ENCODE peak calls at places on chromosomes 11 and 22, in eight cellular contexts. One of them, this sample, is unnamed.

GRCh38 chr22:46051646-46052045 is 74.7 kb upstream of the WNT7B start:
- DNase-seq in cardiac muscle cell: no peak
- DNase-seq in stimulated activated CD4-positive, alpha-beta T cell treated with anti-CD3 and anti-CD28 coated beads, Interleukin-2, amount 100 ng/mL, for 48 hours: no peak
- DNase-seq in neural progenitor cell: no peak
- DNase-seq in brain pericyte: no peak
- DNase-seq in CD8-positive, alpha-beta memory T cell: no peak
- DNase-seq in T-helper 2 cell: no peak
- DNase-seq in NCI-H2107: no peak
- DNase-seq in this sample: no peak

GRCh38 chr11:59957094-59957493 is 6.7 kb upstream of the OOSP4A start:
- DNase-seq in NCI-H2107: no peak
- DNase-seq in stimulated activated CD4-positive, alpha-beta T cell treated with anti-CD3 and anti-CD28 coated beads, Interleukin-2, amount 100 ng/mL, for 48 hours: no peak
- DNase-seq in brain pericyte: no peak
- DNase-seq in neural progenitor cell: no peak
- DNase-seq in CD8-positive, alpha-beta memory T cell: no peak
- DNase-seq in cardiac muscle cell: no peak
- DNase-seq in T-helper 2 cell: no peak
- DNase-seq in this sample: no peak

GRCh38 chr22:33866521-33866920 is 53.8 kb downstream of the LARGE1 start:
- DNase-seq in T-helper 2 cell: no peak
- DNase-seq in brain pericyte: no peak
- DNase-seq in neural progenitor cell: no peak
- DNase-seq in CD8-positive, alpha-beta memory T cell: no peak
- DNase-seq in NCI-H2107: no peak
- DNase-seq in stimulated activated CD4-positive, alpha-beta T cell treated with anti-CD3 and anti-CD28 coated beads, Interleukin-2, amount 100 ng/mL, for 48 hours: no peak
- DNase-seq in cardiac muscle cell: no peak
- DNase-seq in this sample: no peak

GRCh38 chr22:30340911-30341685 is 14.4 kb upstream of the TBC1D10A start:
- DNase-seq in brain pericyte: no peak
- DNase-seq in stimulated activated CD4-positive, alpha-beta T cell treated with anti-CD3 and anti-CD28 coated beads, Interleukin-2, amount 100 ng/mL, for 48 hours: no peak
- DNase-seq in T-helper 2 cell: no peak
- DNase-seq in NCI-H2107: no peak
- DNase-seq in neural progenitor cell: no peak
- DNase-seq in CD8-positive, alpha-beta memory T cell: no peak
- DNase-seq in cardiac muscle cell: no peak
- DNase-seq in this sample: no peak

GRCh38 chr11:123696183-123696582 is 41.8 kb upstream of the SCN3B start:
- DNase-seq in brain pericyte: no peak
- DNase-seq in neural progenitor cell: no peak
- DNase-seq in CD8-positive, alpha-beta memory T cell: no peak
- DNase-seq in T-helper 2 cell: no peak
- DNase-seq in stimulated activated CD4-positive, alpha-beta T cell treated with anti-CD3 and anti-CD28 coated beads, Interleukin-2, amount 100 ng/mL, for 48 hours: no peak
- DNase-seq in cardiac muscle cell: no peak
- DNase-seq in NCI-H2107: no peak
- DNase-seq in this sample: no peak

GRCh38 chr11:46826310-46827044 is 19.6 kb downstream of the CKAP5 start:
- DNase-seq in NCI-H2107: peak
- DNase-seq in CD8-positive, alpha-beta memory T cell: peak
- DNase-seq in stimulated activated CD4-positive, alpha-beta T cell treated with anti-CD3 and anti-CD28 coated beads, Interleukin-2, amount 100 ng/mL, for 48 hours: peak
- DNase-seq in T-helper 2 cell: peak
- DNase-seq in brain pericyte: peak
- DNase-seq in neural progenitor cell: peak
- DNase-seq in cardiac muscle cell: peak
- DNase-seq in this sample: no peak

GRCh38 chr11:61883947-61884346 is 7.4 kb downstream of the FADS3 start:
- DNase-seq in CD8-positive, alpha-beta memory T cell: no peak
- DNase-seq in NCI-H2107: no peak
- DNase-seq in neural progenitor cell: no peak
- DNase-seq in cardiac muscle cell: no peak
- DNase-seq in stimulated activated CD4-positive, alpha-beta T cell treated with anti-CD3 and anti-CD28 coated beads, Interleukin-2, amount 100 ng/mL, for 48 hours: no peak
- DNase-seq in T-helper 2 cell: no peak
- DNase-seq in brain pericyte: no peak
- DNase-seq in this sample: no peak

GRCh38 chr11:5807580-5807979 is 1.1 kb upstream of the OR52N2 start:
- DNase-seq in T-helper 2 cell: no peak
- DNase-seq in cardiac muscle cell: no peak
- DNase-seq in stimulated activated CD4-positive, alpha-beta T cell treated with anti-CD3 and anti-CD28 coated beads, Interleukin-2, amount 100 ng/mL, for 48 hours: no peak
- DNase-seq in brain pericyte: no peak
- DNase-seq in CD8-positive, alpha-beta memory T cell: no peak
- DNase-seq in NCI-H2107: no peak
- DNase-seq in neural progenitor cell: peak
- DNase-seq in this sample: no peak

GRCh38 chr11:125295922-125296321 is 131.4 kb downstream of the PKNOX2 start:
- DNase-seq in NCI-H2107: no peak
- DNase-seq in brain pericyte: no peak
- DNase-seq in stimulated activated CD4-positive, alpha-beta T cell treated with anti-CD3 and anti-CD28 coated beads, Interleukin-2, amount 100 ng/mL, for 48 hours: no peak
- DNase-seq in cardiac muscle cell: peak
- DNase-seq in neural progenitor cell: no peak
- DNase-seq in T-helper 2 cell: no peak
- DNase-seq in CD8-positive, alpha-beta memory T cell: no peak
- DNase-seq in this sample: no peak

GRCh38 chr11:95531116-95531515 is 258.5 kb downstream of the FAM76B start:
- DNase-seq in CD8-positive, alpha-beta memory T cell: no peak
- DNase-seq in T-helper 2 cell: no peak
- DNase-seq in stimulated activated CD4-positive, alpha-beta T cell treated with anti-CD3 and anti-CD28 coated beads, Interleukin-2, amount 100 ng/mL, for 48 hours: no peak
- DNase-seq in cardiac muscle cell: peak
- DNase-seq in NCI-H2107: no peak
- DNase-seq in neural progenitor cell: no peak
- DNase-seq in brain pericyte: no peak
- DNase-seq in this sample: no peak

GRCh38 chr11:60970369-60970774 is 1.1 kb upstream of the CD6 start:
- DNase-seq in T-helper 2 cell: peak
- DNase-seq in stimulated activated CD4-positive, alpha-beta T cell treated with anti-CD3 and anti-CD28 coated beads, Interleukin-2, amount 100 ng/mL, for 48 hours: peak
- DNase-seq in CD8-positive, alpha-beta memory T cell: peak
- DNase-seq in NCI-H2107: peak
- DNase-seq in brain pericyte: no peak
- DNase-seq in neural progenitor cell: peak
- DNase-seq in cardiac muscle cell: peak
- DNase-seq in this sample: no peak

GRCh38 chr11:131692151-131692550 is 321.7 kb downstream of the NTM start:
- DNase-seq in neural progenitor cell: no peak
- DNase-seq in CD8-positive, alpha-beta memory T cell: no peak
- DNase-seq in brain pericyte: no peak
- DNase-seq in T-helper 2 cell: no peak
- DNase-seq in NCI-H2107: no peak
- DNase-seq in cardiac muscle cell: no peak
- DNase-seq in stimulated activated CD4-positive, alpha-beta T cell treated with anti-CD3 and anti-CD28 coated beads, Interleukin-2, amount 100 ng/mL, for 48 hours: no peak
- DNase-seq in this sample: no peak

GRCh38 chr11:12845739-12846358 is 163.3 kb upstream of the RASSF10 start:
- DNase-seq in T-helper 2 cell: no peak
- DNase-seq in neural progenitor cell: peak
- DNase-seq in CD8-positive, alpha-beta memory T cell: no peak
- DNase-seq in stimulated activated CD4-positive, alpha-beta T cell treated with anti-CD3 and anti-CD28 coated beads, Interleukin-2, amount 100 ng/mL, for 48 hours: no peak
- DNase-seq in cardiac muscle cell: no peak
- DNase-seq in NCI-H2107: peak
- DNase-seq in brain pericyte: peak
- DNase-seq in this sample: no peak

GRCh38 chr11:17277024-17277584 is 565 bp downstream of the NUCB2 start:
- DNase-seq in NCI-H2107: peak
- DNase-seq in cardiac muscle cell: peak
- DNase-seq in brain pericyte: peak
- DNase-seq in stimulated activated CD4-positive, alpha-beta T cell treated with anti-CD3 and anti-CD28 coated beads, Interleukin-2, amount 100 ng/mL, for 48 hours: peak
- DNase-seq in neural progenitor cell: no peak
- DNase-seq in CD8-positive, alpha-beta memory T cell: no peak
- DNase-seq in T-helper 2 cell: no peak
- DNase-seq in this sample: no peak

GRCh38 chr22:32661296-32661695 is 140.2 kb upstream of the TIMP3 start:
- DNase-seq in T-helper 2 cell: no peak
- DNase-seq in brain pericyte: no peak
- DNase-seq in NCI-H2107: no peak
- DNase-seq in CD8-positive, alpha-beta memory T cell: no peak
- DNase-seq in stimulated activated CD4-positive, alpha-beta T cell treated with anti-CD3 and anti-CD28 coated beads, Interleukin-2, amount 100 ng/mL, for 48 hours: no peak
- DNase-seq in neural progenitor cell: no peak
- DNase-seq in cardiac muscle cell: peak
- DNase-seq in this sample: no peak

GRCh38 chr11:117942255-117942654 is 13.1 kb upstream of the TMPRSS13 start:
- DNase-seq in cardiac muscle cell: no peak
- DNase-seq in T-helper 2 cell: no peak
- DNase-seq in CD8-positive, alpha-beta memory T cell: no peak
- DNase-seq in stimulated activated CD4-positive, alpha-beta T cell treated with anti-CD3 and anti-CD28 coated beads, Interleukin-2, amount 100 ng/mL, for 48 hours: no peak
- DNase-seq in neural progenitor cell: no peak
- DNase-seq in NCI-H2107: no peak
- DNase-seq in brain pericyte: no peak
- DNase-seq in this sample: no peak

GRCh38 chr22:46754110-46754799 is 8.2 kb upstream of the TBC1D22A start:
- DNase-seq in brain pericyte: no peak
- DNase-seq in cardiac muscle cell: peak
- DNase-seq in NCI-H2107: no peak
- DNase-seq in stimulated activated CD4-positive, alpha-beta T cell treated with anti-CD3 and anti-CD28 coated beads, Interleukin-2, amount 100 ng/mL, for 48 hours: no peak
- DNase-seq in neural progenitor cell: no peak
- DNase-seq in CD8-positive, alpha-beta memory T cell: no peak
- DNase-seq in T-helper 2 cell: no peak
- DNase-seq in this sample: no peak

GRCh38 chr11:33868646-33869461 is 23.0 kb downstream of the LMO2 start:
- DNase-seq in stimulated activated CD4-positive, alpha-beta T cell treated with anti-CD3 and anti-CD28 coated beads, Interleukin-2, amount 100 ng/mL, for 48 hours: no peak
- DNase-seq in brain pericyte: no peak
- DNase-seq in neural progenitor cell: peak
- DNase-seq in CD8-positive, alpha-beta memory T cell: no peak
- DNase-seq in T-helper 2 cell: no peak
- DNase-seq in cardiac muscle cell: no peak
- DNase-seq in NCI-H2107: no peak
- DNase-seq in this sample: no peak

GRCh38 chr11:65524747-65525658 is at the start of gene SCYL1:
- DNase-seq in stimulated activated CD4-positive, alpha-beta T cell treated with anti-CD3 and anti-CD28 coated beads, Interleukin-2, amount 100 ng/mL, for 48 hours: peak
- DNase-seq in neural progenitor cell: peak
- DNase-seq in NCI-H2107: no peak
- DNase-seq in cardiac muscle cell: peak
- DNase-seq in CD8-positive, alpha-beta memory T cell: peak
- DNase-seq in brain pericyte: no peak
- DNase-seq in T-helper 2 cell: peak
- DNase-seq in this sample: no peak

GRCh38 chr22:46047226-46047625 is 70.3 kb upstream of the WNT7B start:
- DNase-seq in NCI-H2107: no peak
- DNase-seq in neural progenitor cell: no peak
- DNase-seq in cardiac muscle cell: no peak
- DNase-seq in T-helper 2 cell: no peak
- DNase-seq in stimulated activated CD4-positive, alpha-beta T cell treated with anti-CD3 and anti-CD28 coated beads, Interleukin-2, amount 100 ng/mL, for 48 hours: no peak
- DNase-seq in CD8-positive, alpha-beta memory T cell: no peak
- DNase-seq in brain pericyte: no peak
- DNase-seq in this sample: no peak

GRCh38 chr11:78223320-78223954 is 34.7 kb downstream of the USP35 start:
- DNase-seq in NCI-H2107: no peak
- DNase-seq in cardiac muscle cell: no peak
- DNase-seq in CD8-positive, alpha-beta memory T cell: no peak
- DNase-seq in neural progenitor cell: no peak
- DNase-seq in brain pericyte: no peak
- DNase-seq in T-helper 2 cell: no peak
- DNase-seq in stimulated activated CD4-positive, alpha-beta T cell treated with anti-CD3 and anti-CD28 coated beads, Interleukin-2, amount 100 ng/mL, for 48 hours: no peak
- DNase-seq in this sample: no peak

GRCh38 chr11:121864660-121865059 is 251.4 kb downstream of the BLID start:
- DNase-seq in stimulated activated CD4-positive, alpha-beta T cell treated with anti-CD3 and anti-CD28 coated beads, Interleukin-2, amount 100 ng/mL, for 48 hours: no peak
- DNase-seq in brain pericyte: no peak
- DNase-seq in NCI-H2107: no peak
- DNase-seq in neural progenitor cell: no peak
- DNase-seq in T-helper 2 cell: no peak
- DNase-seq in cardiac muscle cell: no peak
- DNase-seq in CD8-positive, alpha-beta memory T cell: no peak
- DNase-seq in this sample: no peak

GRCh38 chr22:20889904-20890303 is 27.3 kb upstream of the CRKL start:
- DNase-seq in stimulated activated CD4-positive, alpha-beta T cell treated with anti-CD3 and anti-CD28 coated beads, Interleukin-2, amount 100 ng/mL, for 48 hours: no peak
- DNase-seq in neural progenitor cell: no peak
- DNase-seq in T-helper 2 cell: no peak
- DNase-seq in cardiac muscle cell: no peak
- DNase-seq in NCI-H2107: no peak
- DNase-seq in CD8-positive, alpha-beta memory T cell: no peak
- DNase-seq in brain pericyte: no peak
- DNase-seq in this sample: no peak

GRCh38 chr11:64448599-64449380 is 89.8 kb downstream of the RPS6KA4 start:
- DNase-seq in NCI-H2107: peak
- DNase-seq in T-helper 2 cell: peak
- DNase-seq in brain pericyte: no peak
- DNase-seq in CD8-positive, alpha-beta memory T cell: peak
- DNase-seq in stimulated activated CD4-positive, alpha-beta T cell treated with anti-CD3 and anti-CD28 coated beads, Interleukin-2, amount 100 ng/mL, for 48 hours: peak
- DNase-seq in cardiac muscle cell: peak
- DNase-seq in neural progenitor cell: peak
- DNase-seq in this sample: no peak

GRCh38 chr11:12377824-12378593 is 638 bp downstream of the PARVA start:
- DNase-seq in NCI-H2107: no peak
- DNase-seq in brain pericyte: peak
- DNase-seq in CD8-positive, alpha-beta memory T cell: no peak
- DNase-seq in cardiac muscle cell: peak
- DNase-seq in T-helper 2 cell: no peak
- DNase-seq in stimulated activated CD4-positive, alpha-beta T cell treated with anti-CD3 and anti-CD28 coated beads, Interleukin-2, amount 100 ng/mL, for 48 hours: no peak
- DNase-seq in neural progenitor cell: peak
- DNase-seq in this sample: peak

GRCh38 chr11:3735827-3736226 is 61.5 kb downstream of the NUP98 start:
- DNase-seq in brain pericyte: no peak
- DNase-seq in CD8-positive, alpha-beta memory T cell: no peak
- DNase-seq in T-helper 2 cell: no peak
- DNase-seq in NCI-H2107: no peak
- DNase-seq in cardiac muscle cell: peak
- DNase-seq in stimulated activated CD4-positive, alpha-beta T cell treated with anti-CD3 and anti-CD28 coated beads, Interleukin-2, amount 100 ng/mL, for 48 hours: no peak
- DNase-seq in neural progenitor cell: no peak
- DNase-seq in this sample: no peak

GRCh38 chr11:94128171-94128745 is 383 bp upstream of the PANX1 start:
- DNase-seq in NCI-H2107: no peak
- DNase-seq in neural progenitor cell: no peak
- DNase-seq in T-helper 2 cell: no peak
- DNase-seq in CD8-positive, alpha-beta memory T cell: no peak
- DNase-seq in stimulated activated CD4-positive, alpha-beta T cell treated with anti-CD3 and anti-CD28 coated beads, Interleukin-2, amount 100 ng/mL, for 48 hours: no peak
- DNase-seq in brain pericyte: no peak
- DNase-seq in cardiac muscle cell: no peak
- DNase-seq in this sample: no peak

GRCh38 chr22:17980638-17981051 is 43.7 kb downstream of the MICAL3 start:
- DNase-seq in cardiac muscle cell: peak
- DNase-seq in neural progenitor cell: peak
- DNase-seq in brain pericyte: no peak
- DNase-seq in CD8-positive, alpha-beta memory T cell: peak
- DNase-seq in stimulated activated CD4-positive, alpha-beta T cell treated with anti-CD3 and anti-CD28 coated beads, Interleukin-2, amount 100 ng/mL, for 48 hours: no peak
- DNase-seq in NCI-H2107: no peak
- DNase-seq in T-helper 2 cell: no peak
- DNase-seq in this sample: no peak

GRCh38 chr11:10591741-10592140 is 23.3 kb upstream of the LYVE1 start:
- DNase-seq in stimulated activated CD4-positive, alpha-beta T cell treated with anti-CD3 and anti-CD28 coated beads, Interleukin-2, amount 100 ng/mL, for 48 hours: no peak
- DNase-seq in brain pericyte: no peak
- DNase-seq in neural progenitor cell: no peak
- DNase-seq in cardiac muscle cell: no peak
- DNase-seq in CD8-positive, alpha-beta memory T cell: no peak
- DNase-seq in T-helper 2 cell: no peak
- DNase-seq in NCI-H2107: no peak
- DNase-seq in this sample: no peak

GRCh38 chr11:28505216-28505615 is 397.0 kb downstream of the METTL15 start:
- DNase-seq in T-helper 2 cell: no peak
- DNase-seq in CD8-positive, alpha-beta memory T cell: no peak
- DNase-seq in neural progenitor cell: no peak
- DNase-seq in stimulated activated CD4-positive, alpha-beta T cell treated with anti-CD3 and anti-CD28 coated beads, Interleukin-2, amount 100 ng/mL, for 48 hours: no peak
- DNase-seq in brain pericyte: no peak
- DNase-seq in cardiac muscle cell: no peak
- DNase-seq in NCI-H2107: no peak
- DNase-seq in this sample: no peak

GRCh38 chr11:30914143-30914762 is 328.1 kb upstream of the MPPED2 start:
- DNase-seq in brain pericyte: no peak
- DNase-seq in neural progenitor cell: peak
- DNase-seq in NCI-H2107: no peak
- DNase-seq in T-helper 2 cell: no peak
- DNase-seq in stimulated activated CD4-positive, alpha-beta T cell treated with anti-CD3 and anti-CD28 coated beads, Interleukin-2, amount 100 ng/mL, for 48 hours: no peak
- DNase-seq in cardiac muscle cell: peak
- DNase-seq in CD8-positive, alpha-beta memory T cell: no peak
- DNase-seq in this sample: peak

GRCh38 chr22:39942433-39943213 is 17.6 kb upstream of the TMA7B start:
- DNase-seq in CD8-positive, alpha-beta memory T cell: no peak
- DNase-seq in neural progenitor cell: no peak
- DNase-seq in stimulated activated CD4-positive, alpha-beta T cell treated with anti-CD3 and anti-CD28 coated beads, Interleukin-2, amount 100 ng/mL, for 48 hours: no peak
- DNase-seq in brain pericyte: no peak
- DNase-seq in T-helper 2 cell: no peak
- DNase-seq in cardiac muscle cell: peak
- DNase-seq in NCI-H2107: no peak
- DNase-seq in this sample: no peak